ENCODE peak calls at places on chromosomes 7 and 10, in four cellular contexts. One of them, this sample, is unnamed.

GRCh38 chr7:75056476-75056875 is 17.1 kb downstream of the RCC1L start:
- DNase-seq in body of pancreas: no peak
- DNase-seq in non-pigmented ciliary epithelial cell: peak
- DNase-seq in omental fat pad: no peak
- DNase-seq in this sample: no peak

GRCh38 chr7:5693529-5693928 is 87.9 kb downstream of the RNF216 start:
- DNase-seq in body of pancreas: no peak
- DNase-seq in non-pigmented ciliary epithelial cell: no peak
- DNase-seq in omental fat pad: no peak
- DNase-seq in this sample: no peak

GRCh38 chr10:27620425-27621397 is 116.6 kb downstream of the RAB18 start:
- DNase-seq in body of pancreas: no peak
- DNase-seq in non-pigmented ciliary epithelial cell: peak
- DNase-seq in omental fat pad: no peak
- DNase-seq in this sample: no peak

GRCh38 chr10:93039110-93039509 is 21.5 kb upstream of the CYP26C1 start:
- DNase-seq in body of pancreas: no peak
- DNase-seq in non-pigmented ciliary epithelial cell: no peak
- DNase-seq in omental fat pad: no peak
- DNase-seq in this sample: no peak

GRCh38 chr7:1566687-1567081 is 3.1 kb downstream of the PSMG3 start:
- DNase-seq in body of pancreas: no peak
- DNase-seq in non-pigmented ciliary epithelial cell: no peak
- DNase-seq in omental fat pad: no peak
- DNase-seq in this sample: peak

GRCh38 chr10:102395677-102396197 is at the start of gene NFKB2:
- DNase-seq in body of pancreas: no peak
- DNase-seq in non-pigmented ciliary epithelial cell: no peak
- DNase-seq in omental fat pad: peak
- DNase-seq in this sample: no peak

GRCh38 chr7:132865766-132866531 is 215.9 kb downstream of the CHCHD3 start:
- DNase-seq in body of pancreas: no peak
- DNase-seq in non-pigmented ciliary epithelial cell: peak
- DNase-seq in omental fat pad: no peak
- DNase-seq in this sample: no peak

GRCh38 chr7:1033546-1034145 is 10.7 kb upstream of the GPR146 start:
- DNase-seq in body of pancreas: no peak
- DNase-seq in non-pigmented ciliary epithelial cell: no peak
- DNase-seq in omental fat pad: no peak
- DNase-seq in this sample: no peak

GRCh38 chr7:144830811-144831210 is 5.0 kb downstream of the TPK1 start:
- DNase-seq in body of pancreas: no peak
- DNase-seq in non-pigmented ciliary epithelial cell: no peak
- DNase-seq in omental fat pad: no peak
- DNase-seq in this sample: no peak

GRCh38 chr7:76047305-76047810 is 442 bp downstream of the STYXL1 start:
- DNase-seq in body of pancreas: no peak
- DNase-seq in non-pigmented ciliary epithelial cell: no peak
- DNase-seq in omental fat pad: no peak
- DNase-seq in this sample: no peak

GRCh38 chr7:12683678-12684077 is 3.8 kb upstream of the ARL4A start:
- DNase-seq in body of pancreas: no peak
- DNase-seq in non-pigmented ciliary epithelial cell: no peak
- DNase-seq in omental fat pad: no peak
- DNase-seq in this sample: no peak

GRCh38 chr10:33334170-33334838 is at the start of gene NRP1:
- DNase-seq in body of pancreas: peak
- DNase-seq in non-pigmented ciliary epithelial cell: no peak
- DNase-seq in omental fat pad: no peak
- DNase-seq in this sample: no peak

GRCh38 chr7:112484671-112485097 is 3.9 kb downstream of the LSMEM1 start:
- DNase-seq in body of pancreas: no peak
- DNase-seq in non-pigmented ciliary epithelial cell: peak
- DNase-seq in omental fat pad: no peak
- DNase-seq in this sample: no peak

GRCh38 chr7:155816192-155816508 is 3.9 kb upstream of the SHH start:
- DNase-seq in body of pancreas: no peak
- DNase-seq in non-pigmented ciliary epithelial cell: no peak
- DNase-seq in omental fat pad: no peak
- DNase-seq in this sample: no peak

GRCh38 chr7:131654668-131655326 is 98.4 kb upstream of the PODXL start:
- DNase-seq in body of pancreas: peak
- DNase-seq in non-pigmented ciliary epithelial cell: peak
- DNase-seq in omental fat pad: peak
- DNase-seq in this sample: peak

GRCh38 chr10:94240901-94241300 is 121.8 kb downstream of the NOC3L start:
- DNase-seq in body of pancreas: no peak
- DNase-seq in non-pigmented ciliary epithelial cell: no peak
- DNase-seq in omental fat pad: no peak
- DNase-seq in this sample: no peak

GRCh38 chr10:43816351-43817321 is 168.0 kb upstream of the ZNF32 start:
- DNase-seq in body of pancreas: no peak
- DNase-seq in non-pigmented ciliary epithelial cell: peak
- DNase-seq in omental fat pad: no peak
- DNase-seq in this sample: peak

GRCh38 chr10:26441491-26442214 is 3.5 kb downstream of the APBB1IP start:
- DNase-seq in body of pancreas: no peak
- DNase-seq in non-pigmented ciliary epithelial cell: peak
- DNase-seq in omental fat pad: no peak
- DNase-seq in this sample: no peak

This sample was measured in stomach.